ENCODE peak calls at places on chromosomes 13 and 19, in ten cellular contexts. P is EH; F is fibroblast of lung; Z is effector memory CD4-positive, alpha-beta T cell; K is EL; I is AG09319; O is brain microvascular endothelial cell; G is M059J; R is hippocampal formation; U is LNCaP clone FGC. E is an unnamed sample.
A peak's percentile ranks its signal among the peaks of the same experiment; 100 is the strongest.

GRCh38 chr13:38376551-38376950 is 26.9 kb downstream of the UFM1 start:
- DNase-seq in P (no peak), F (no peak), Z (no peak), K (no peak), I (no peak), O (no peak), G (no peak), R (no peak), U (no peak), E (no peak)

GRCh38 chr13:45325806-45326205 is 15.2 kb downstream of the TPT1 start:
- DNase-seq in P (peak; percentile 93), F (peak; percentile 88), Z (no peak), K (peak; percentile 90), I (no peak), O (peak; percentile 87), G (peak; percentile 84), R (no peak), U (no peak), E (no peak)

GRCh38 chr19:46049597-46049996 is 8.8 kb upstream of the IGFL4 start:
- DNase-seq in P (no peak), F (no peak), Z (no peak), K (no peak), I (no peak), O (no peak), G (no peak), R (no peak), U (no peak), E (peak; percentile 81)

GRCh38 chr13:99931462-99931861 is 40.1 kb downstream of the ZIC5 start:
- DNase-seq in P (no peak), F (no peak), Z (no peak), K (no peak), I (no peak), O (no peak), G (no peak), R (no peak), U (no peak), E (no peak)

GRCh38 chr13:58619396-58620113 is 988.0 kb downstream of the PCDH17 start:
- DNase-seq in P (no peak), F (no peak), Z (no peak), K (no peak), I (no peak), O (no peak), G (peak; percentile 2), R (no peak), U (no peak), E (no peak)

GRCh38 chr13:36298535-36299068 is 988 bp upstream of the CCDC169 start:
- DNase-seq in P (no peak), F (no peak), Z (no peak), K (no peak), I (no peak), O (no peak), G (peak; percentile 38), R (no peak), U (no peak), E (peak; percentile 56)

GRCh38 chr19:42468273-42468796 is 25.6 kb upstream of the CXCL17 start:
- DNase-seq in P (peak; percentile 89), F (peak; percentile 57), Z (no peak), K (peak; percentile 80), I (peak; percentile 57), O (peak; percentile 69), G (peak; percentile 90), R (no peak), U (no peak), E (no peak)

GRCh38 chr19:42553292-42554045 is 25.2 kb upstream of the CEACAM1 start:
- DNase-seq in P (peak; percentile 86), F (peak; percentile 53), Z (no peak), K (peak; percentile 83), I (peak; percentile 32), O (peak; percentile 71), G (peak; percentile 84), R (no peak), U (no peak), E (no peak)

GRCh38 chr13:110568649-110569048 is 7.1 kb upstream of the RAB20 start:
- DNase-seq in P (no peak), F (no peak), Z (no peak), K (no peak), I (no peak), O (no peak), G (no peak), R (no peak), U (no peak), E (no peak)

GRCh38 chr19:48680436-48681126 is 7.8 kb upstream of the NTN5 start:
- DNase-seq in P (no peak), F (no peak), Z (no peak), K (no peak), I (no peak), O (no peak), G (no peak), R (no peak), U (no peak), E (no peak)